ENCODE peak calls at places on chromosomes 12 and 14, in ten cellular contexts. Y is thoracic aorta; F is GM23248; S is CD4-positive, CD25-positive, alpha-beta regulatory T cell; X is CD8-positive, alpha-beta T cell; N is substantia nigra; G is A673; V is sigmoid colon; M is upper lobe of right lung; J is transverse colon. B is an unnamed sample.

GRCh38 chr14:94227029-94227428 is 52.9 kb downstream of the PPP4R4 start:
- DNase-seq in Y (no peak), F (peak; percentile 73), S (no peak), X (no peak), N (no peak), G (peak; percentile 15), V (no peak), M (no peak), J (no peak), B (no peak)

GRCh38 chr12:57340104-57340503 is 89.1 kb upstream of the STAC3 start:
- DNase-seq in Y (no peak), F (peak; percentile 77), S (no peak), X (no peak), N (peak; percentile 44), G (peak; percentile 93), V (peak; percentile 82), M (no peak), J (peak; percentile 30), B (peak; percentile 56)

GRCh38 chr14:98122527-98122926 is 1149.5 kb downstream of the BCL11B start:
- DNase-seq in Y (no peak), F (no peak), S (no peak), X (no peak), N (no peak), G (no peak), V (no peak), M (no peak), J (no peak), B (no peak)

GRCh38 chr12:517538-517937 is 57.8 kb downstream of the B4GALNT3 start:
- DNase-seq in Y (no peak), F (peak; percentile 31), S (no peak), X (no peak), N (no peak), G (no peak), V (no peak), M (no peak), J (no peak), B (no peak)

GRCh38 chr14:105168496-105168978 is at the start of gene JAG2:
- DNase-seq in Y (no peak), F (peak; percentile 33), S (no peak), X (peak; percentile 17), N (peak; percentile 41), G (peak; percentile 73), V (no peak), M (peak; percentile 83), J (peak; percentile 57), B (peak; percentile 67)

GRCh38 chr12:72273499-72273837 is 1.3 kb downstream of the TRHDE start:
- DNase-seq in Y (no peak), F (no peak), S (no peak), X (no peak), N (no peak), G (no peak), V (no peak), M (no peak), J (no peak), B (peak; percentile 35)

GRCh38 chr14:63701614-63702291 is 26.1 kb downstream of the SGPP1 start:
- DNase-seq in Y (no peak), F (no peak), S (peak; percentile 20), X (no peak), N (no peak), G (no peak), V (no peak), M (no peak), J (no peak), B (no peak)

GRCh38 chr12:26723379-26724308 is 109.3 kb downstream of the ITPR2 start:
- DNase-seq in Y (no peak), F (peak; percentile 61), S (no peak), X (no peak), N (no peak), G (no peak), V (no peak), M (no peak), J (no peak), B (no peak)

GRCh38 chr12:124273630-124274029 is 21.3 kb upstream of the RFLNA start:
- DNase-seq in Y (no peak), F (peak; percentile 50), S (no peak), X (no peak), N (no peak), G (peak; percentile 54), V (no peak), M (no peak), J (no peak), B (no peak)

GRCh38 chr14:95185452-95186392 is 28.4 kb upstream of the DICER1 start:
- DNase-seq in Y (no peak), F (peak; percentile 18), S (no peak), X (no peak), N (no peak), G (peak; percentile 73), V (peak; percentile 84), M (no peak), J (peak; percentile 53), B (peak; percentile 35)

GRCh38 chr14:100440758-100441203 is 117.6 kb downstream of the SLC25A47 start:
- DNase-seq in Y (no peak), F (peak; percentile 13), S (no peak), X (no peak), N (no peak), G (no peak), V (no peak), M (no peak), J (no peak), B (no peak)

GRCh38 chr14:58276208-58276607 is 22.1 kb upstream of the ARID4A start:
- DNase-seq in Y (no peak), F (no peak), S (no peak), X (no peak), N (no peak), G (no peak), V (no peak), M (no peak), J (no peak), B (no peak)

GRCh38 chr12:45745861-45746277 is 16.4 kb downstream of the ARID2 start:
- DNase-seq in Y (no peak), F (peak; percentile 61), S (peak; percentile 49), X (no peak), N (no peak), G (peak; percentile 40), V (no peak), M (no peak), J (no peak), B (no peak)

GRCh38 chr14:22689186-22689585 is 45.0 kb upstream of the OR6J1 start:
- DNase-seq in Y (no peak), F (peak; percentile 88), S (no peak), X (no peak), N (no peak), G (peak; percentile 80), V (no peak), M (no peak), J (no peak), B (no peak)

GRCh38 chr14:104295681-104296387 is 157.4 kb downstream of the KIF26A start:
- DNase-seq in Y (no peak), F (no peak), S (no peak), X (no peak), N (no peak), G (no peak), V (peak; percentile 36), M (peak; percentile 33), J (no peak), B (no peak)

GRCh38 chr12:8564656-8565055 is 24.0 kb upstream of the CLEC4E start:
- DNase-seq in Y (no peak), F (no peak), S (no peak), X (no peak), N (no peak), G (no peak), V (no peak), M (no peak), J (no peak), B (no peak)

GRCh38 chr12:115213118-115213517 is 529.1 kb upstream of the TBX3 start:
- DNase-seq in Y (no peak), F (no peak), S (no peak), X (no peak), N (no peak), G (no peak), V (no peak), M (no peak), J (no peak), B (no peak)
- H3K27ac ChIP-seq in Y (no peak overlapping the region), F (no peak overlapping the region), S (no peak overlapping the region), X (no peak overlapping the region), N (no peak overlapping the region), G (no peak overlapping the region), V (no peak overlapping the region), M (no peak overlapping the region), J (no peak overlapping the region), B (no peak overlapping the region)

GRCh38 chr12:55172686-55173085 is 46.5 kb downstream of the OR9K2 start:
- DNase-seq in Y (no peak), F (no peak), S (no peak), X (no peak), N (no peak), G (no peak), V (no peak), M (no peak), J (no peak), B (no peak)
- H3K27ac ChIP-seq in Y (no peak overlapping the region), F (no peak overlapping the region), S (no peak overlapping the region), X (no peak overlapping the region), N (no peak overlapping the region), G (no peak overlapping the region), V (no peak overlapping the region), M (no peak overlapping the region), J (no peak overlapping the region), B (no peak overlapping the region)

GRCh38 chr12:31804185-31804504 is 75.3 kb upstream of the AMN1 start:
- DNase-seq in Y (no peak), F (no peak), S (no peak), X (no peak), N (no peak), G (no peak), V (no peak), M (no peak), J (no peak), B (no peak)

GRCh38 chr12:31803306-31804184 is 74.7 kb upstream of the AMN1 start:
- DNase-seq in Y (no peak), F (no peak), S (no peak), X (no peak), N (no peak), G (no peak), V (no peak), M (no peak), J (no peak), B (no peak)

GRCh38 chr12:31813305-31813704 is 84.5 kb upstream of the AMN1 start:
- DNase-seq in Y (no peak), F (no peak), S (no peak), X (no peak), N (no peak), G (no peak), V (no peak), M (no peak), J (peak; percentile 19), B (no peak)

DNA sequence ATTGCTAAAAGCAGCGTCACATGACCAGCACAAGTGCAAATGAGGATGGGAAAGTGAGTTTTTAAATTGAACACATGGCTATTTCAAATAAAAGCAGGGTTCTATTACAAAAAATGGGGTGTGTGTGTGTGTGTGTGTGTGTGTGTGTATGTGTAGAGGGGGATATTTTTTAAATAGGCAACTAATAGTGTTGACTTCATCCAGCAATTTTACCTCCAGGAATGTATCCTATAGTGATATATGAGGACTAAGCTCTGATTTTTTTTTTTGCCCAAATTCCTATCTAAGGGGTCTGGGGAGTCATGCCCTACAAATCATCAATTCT is 78.9 kb upstream of the AMN1 start:
- DNase-seq in Y (no peak), F (no peak), S (no peak), X (no peak), N (no peak), G (no peak), V (no peak), M (no peak), J (no peak), B (no peak)
- H3K27ac ChIP-seq in Y (no peak overlapping the region), F (no peak overlapping the region), S (peak overlapping the region; percentile 60), X (peak overlapping the region; percentile 29), N (no peak overlapping the region), G (no peak overlapping the region), V (no peak overlapping the region), M (no peak overlapping the region), J (no peak overlapping the region), B (no peak overlapping the region)

GRCh38 chr14:50363734-50364113 is 33.0 kb downstream of the CDKL1 start:
- DNase-seq in Y (no peak), F (peak; percentile 69), S (peak; percentile 67), X (peak; percentile 37), N (no peak), G (peak; percentile 36), V (no peak), M (no peak), J (peak; percentile 48), B (no peak)
- H3K27ac ChIP-seq in Y (peak overlapping the region; percentile 15), F (peak overlapping the region; percentile 77), S (peak overlapping the region; percentile 80), X (peak overlapping the region; percentile 75), N (no peak overlapping the region), G (no peak overlapping the region), V (peak overlapping the region; percentile 59), M (peak overlapping the region; percentile 70), J (peak overlapping the region; percentile 58), B (no peak overlapping the region)